ENCODE peak calls at places on chromosomes 3 and 15, in seven cellular contexts. M, P, Q, F, I, S and L are unnamed samples.

GRCh38 chr3:192802957-192803899 is 75.9 kb upstream of the FGF12 start:
- DNase-seq in F (no peak), I (no peak), Q (no peak), M (no peak), S (no peak), P (no peak), L (peak; percentile 64)

GRCh38 chr3:143433787-143434378 is 314.3 kb downstream of the CHST2 start:
- DNase-seq in S (no peak), F (no peak), P (no peak), Q (no peak), I (no peak), M (no peak), L (no peak)

GRCh38 chr3:156449712-156450574 is 105.0 kb downstream of the SSR3 start:
- DNase-seq in F (no peak), S (peak; percentile 29), M (no peak), Q (no peak), I (no peak), P (no peak), L (peak; percentile 64)

GRCh38 chr15:70264014-70264492 is 166.3 kb upstream of the TLE3 start:
- DNase-seq in I (no peak), Q (no peak), M (no peak), S (no peak), F (peak; percentile 51), P (no peak), L (no peak)

GRCh38 chr15:39888809-39889208 is 31.3 kb downstream of the GPR176 start:
- DNase-seq in F (no peak), M (no peak), S (no peak), Q (no peak), P (no peak), I (no peak), L (no peak)

GRCh38 chr3:175606650-175607318 is 747.6 kb downstream of the NAALADL2 start:
- DNase-seq in Q (no peak), P (no peak), I (no peak), M (no peak), F (no peak), S (no peak), L (no peak)

GRCh38 chr3:159762238-159762637 is 226.4 kb upstream of the IL12A start:
- DNase-seq in Q (no peak), M (no peak), F (no peak), S (peak; percentile 67), I (no peak), P (peak; percentile 71), L (peak; percentile 85)

GRCh38 chr15:68700395-68701123 is 120.1 kb downstream of the ANP32A start:
- DNase-seq in P (peak; percentile 42), Q (no peak), I (no peak), F (no peak), M (peak; percentile 68), S (no peak), L (no peak)

GRCh38 chr3:14416453-14416852 is 14.0 kb downstream of the SLC6A6 start:
- DNase-seq in Q (no peak), M (no peak), F (no peak), I (no peak), S (no peak), P (no peak), L (no peak)

GRCh38 chr15:36667296-36667695 is 87.9 kb downstream of the CDIN1 start:
- DNase-seq in I (no peak), Q (no peak), F (no peak), S (no peak), P (no peak), M (no peak), L (no peak)

GRCh38 chr3:153394017-153394416 is 232.0 kb downstream of the RAP2B start:
- DNase-seq in Q (no peak), I (no peak), M (no peak), P (no peak), S (no peak), F (no peak), L (no peak)

GRCh38 chr15:52295421-52295991 is at the start of gene MYO5C:
- DNase-seq in I (peak; percentile 49), P (no peak), F (peak; percentile 15), Q (no peak), M (peak; percentile 48), S (peak; percentile 73), L (peak; percentile 78)

GRCh38 chr15:96093063-96093462 is 237.4 kb upstream of the NR2F2 start:
- DNase-seq in I (no peak), P (no peak), F (no peak), S (peak; percentile 7), M (no peak), Q (no peak), L (no peak)

GRCh38 chr15:73305331-73306211 is 63.2 kb downstream of the HCN4 start:
- DNase-seq in M (no peak), F (peak; percentile 35), S (peak; percentile 94), Q (no peak), I (no peak), P (peak; percentile 40), L (peak; percentile 63)

GRCh38 chr3:193954752-193955151 is 181.2 kb upstream of the HES1 start:
- DNase-seq in F (no peak), S (no peak), I (no peak), Q (no peak), P (no peak), M (no peak), L (no peak)

GRCh38 chr3:51522273-51522981 is 16.1 kb upstream of the RAD54L2 start:
- DNase-seq in S (no peak), M (no peak), I (no peak), F (no peak), Q (no peak), P (no peak), L (no peak)

GRCh38 chr15:67803996-67804843 is 21.1 kb upstream of the SKOR1 start:
- DNase-seq in Q (no peak), M (no peak), P (no peak), F (no peak), I (no peak), S (no peak), L (no peak)

GRCh38 chr3:156216852-156217251 is 96.5 kb downstream of the KCNAB1 start:
- DNase-seq in P (no peak), M (no peak), Q (no peak), I (no peak), S (no peak), F (no peak), L (no peak)

GRCh38 chr3:108227131-108227530 is 4.9 kb upstream of the IFT57 start:
- DNase-seq in S (no peak), P (no peak), I (no peak), Q (no peak), M (no peak), F (no peak), L (no peak)

GRCh38 chr3:52238761-52239701 is at the start of gene TWF2:
- DNase-seq in M (peak; percentile 82), Q (peak; percentile 78), S (peak; percentile 96), F (peak; percentile 84), I (peak; percentile 72), P (peak; percentile 93), L (peak; percentile 62)

GRCh38 chr3:8869613-8870012 is 93.7 kb downstream of the RAD18 start:
- DNase-seq in I (no peak), Q (no peak), P (peak; percentile 64), S (peak; percentile 82), M (no peak), F (no peak), L (peak; percentile 27)

GRCh38 chr3:57019057-57019456 is 41.4 kb upstream of the SPATA12 start:
- DNase-seq in Q (no peak), S (no peak), I (no peak), M (no peak), F (peak; percentile 11), P (no peak), L (no peak)

GRCh38 chr15:43966646-43967045 is 139.8 kb downstream of the WDR76 start:
- DNase-seq in F (no peak), I (no peak), Q (no peak), S (no peak), M (no peak), P (no peak), L (no peak)

GRCh38 chr15:57611938-57612337 is 20.2 kb downstream of the MYZAP start:
- DNase-seq in Q (no peak), P (no peak), S (peak; percentile 24), I (no peak), F (no peak), M (no peak), L (peak; percentile 60)

GRCh38 chr15:58077427-58077826 is 11.9 kb upstream of the ALDH1A2 start:
- DNase-seq in F (no peak), P (no peak), Q (no peak), M (no peak), S (no peak), I (no peak), L (peak; percentile 31)

GRCh38 chr3:58336135-58336882 is 3.6 kb downstream of the PXK start:
- DNase-seq in F (no peak), Q (no peak), M (no peak), S (peak; percentile 22), P (peak; percentile 74), I (no peak), L (peak; percentile 69)

GRCh38 chr3:150454085-150454484 is 46.0 kb downstream of the TSC22D2 start:
- DNase-seq in I (no peak), F (no peak), Q (no peak), S (no peak), P (no peak), M (no peak), L (no peak)

GRCh38 chr15:42772126-42772525 is 35.2 kb upstream of the CDAN1 start:
- DNase-seq in P (no peak), S (no peak), Q (no peak), M (no peak), I (no peak), F (no peak), L (no peak)

GRCh38 chr3:12308517-12308916 is 19.6 kb downstream of the PPARG start:
- DNase-seq in M (no peak), F (no peak), Q (no peak), S (no peak), I (no peak), P (no peak), L (peak; percentile 73)

GRCh38 chr15:70259030-70259424 is 161.3 kb upstream of the TLE3 start:
- DNase-seq in S (no peak), I (no peak), Q (peak; percentile 28), F (no peak), P (no peak), M (no peak), L (peak; percentile 17)

GRCh38 chr3:189803254-189803653 is 172.1 kb downstream of the TP63 start:
- DNase-seq in F (no peak), P (no peak), Q (no peak), I (no peak), S (no peak), M (no peak), L (no peak)